ENCODE peak calls at places on chromosomes 4 and X, in ten cellular contexts. O, S, I, K, T, W, J, D, M and E are unnamed samples. For H3K4me1, the result is how much of the 10 kb centered on the place peaks cover.

GRCh38 chr4:129583868-129584267 is 487.9 kb downstream of the C4orf33 start:
- DNase-seq in J (no peak), M (no peak), K (peak), S (no peak), D (no peak), O (no peak), T (no peak), I (peak), W (no peak), E (no peak)

GRCh38 chr4:38386654-38387188 is 277.3 kb upstream of the KLF3 start:
- DNase-seq in O (no peak), T (no peak), J (no peak), I (no peak), K (no peak), W (no peak), S (no peak), M (no peak), D (no peak), E (no peak)

GRCh38 chr4:109977854-109978501 is 65.3 kb downstream of the EGF start:
- DNase-seq in S (peak), T (peak), D (no peak), M (no peak), J (peak), I (no peak), W (no peak), K (no peak), O (no peak), E (peak)

GRCh38 chrX:9420513-9420912 is 44.3 kb upstream of the TBL1X start:
- DNase-seq in J (no peak), K (no peak), W (no peak), M (no peak), T (peak), I (no peak), O (no peak), S (no peak), D (no peak), E (no peak)

GRCh38 chrX:108298165-108298602 is 140.0 kb downstream of the COL4A6 start:
- DNase-seq in S (no peak), T (no peak), I (no peak), O (no peak), D (no peak), J (no peak), M (peak), K (no peak), W (no peak), E (no peak)

GRCh38 chrX:13000311-13000811 is 25.5 kb downstream of the TMSB4X start:
- DNase-seq in S (peak), K (no peak), W (peak), O (no peak), I (peak), D (peak), M (no peak), T (no peak), J (no peak), E (no peak)

GRCh38 chrX:37785569-37785968 is 5.7 kb downstream of the CYBB start:
- DNase-seq in S (no peak), K (no peak), W (peak), O (no peak), D (no peak), T (no peak), M (peak), I (peak), J (no peak), E (peak)

GRCh38 chr4:160372390-160372789 is 1269.5 kb downstream of the RAPGEF2 start:
- DNase-seq in T (no peak), D (no peak), W (no peak), S (no peak), O (no peak), M (no peak), J (no peak), I (no peak), K (no peak), E (no peak)

GRCh38 chrX:154482786-154483185 is 3.6 kb downstream of the UBL4A start:
- DNase-seq in T (no peak), D (no peak), J (no peak), S (no peak), K (no peak), O (no peak), I (no peak), M (no peak), W (no peak), E (no peak)

GRCh38 chr4:133565379-133565778 is 416.3 kb downstream of the PCDH10 start:
- DNase-seq in K (no peak), I (no peak), D (no peak), J (peak), T (peak), M (no peak), O (no peak), S (no peak), W (no peak), E (no peak)

GRCh38 chrX:10173331-10173900 is 16.6 kb downstream of the CLCN4 start:
- DNase-seq in T (peak), W (no peak), S (no peak), K (no peak), O (no peak), D (no peak), J (peak), I (peak), M (no peak), E (peak)

GRCh38 chrX:114717921-114718320 is 134.0 kb downstream of the HTR2C start:
- DNase-seq in J (peak), O (no peak), W (no peak), K (no peak), S (no peak), D (no peak), I (no peak), M (no peak), T (no peak), E (no peak)

GRCh38 chrX:7925867-7926472 is 1.2 kb downstream of the PNPLA4 start:
- DNase-seq in S (peak), D (peak), O (peak), I (peak), J (peak), K (peak), T (peak), W (peak), M (peak), E (peak)

GRCh38 chrX:117973175-117974075 is 143.2 kb downstream of the KLHL13 start:
- DNase-seq in W (no peak), T (no peak), S (peak), K (no peak), O (no peak), I (no peak), D (no peak), J (no peak), M (no peak), E (no peak)

GRCh38 chr4:57048590-57049304 is 61.4 kb downstream of the IGFBP7 start:
- DNase-seq in W (no peak), J (no peak), T (peak), I (no peak), M (no peak), D (no peak), S (no peak), K (no peak), O (no peak), E (no peak)

GRCh38 chr4:39050590-39050989 is 11.4 kb upstream of the KLHL5 start:
- DNase-seq in J (no peak), I (no peak), O (no peak), D (no peak), W (no peak), M (no peak), S (no peak), K (no peak), T (no peak), E (no peak)

GRCh38 chr4:180855184-180855583 is 1388.0 kb upstream of the TENM3 start:
- DNase-seq in W (no peak), J (no peak), T (no peak), S (no peak), M (no peak), D (no peak), O (no peak), K (no peak), I (no peak), E (no peak)

GRCh38 chrX:38514014-38514854 is 47.1 kb upstream of the TSPAN7 start:
- DNase-seq in J (no peak), O (no peak), W (no peak), T (no peak), I (no peak), M (no peak), S (no peak), K (no peak), D (no peak), E (no peak)

GRCh38 chr4:56370377-56370776 is 16.9 kb downstream of the AASDH start:
- DNase-seq in T (no peak), D (no peak), O (no peak), M (no peak), I (no peak), W (no peak), J (no peak), S (no peak), K (no peak), E (no peak)

GRCh38 chr4:169351860-169352259 is 81.1 kb upstream of the SH3RF1 start:
- DNase-seq in J (no peak), M (no peak), T (peak), S (no peak), I (peak), O (no peak), K (no peak), D (no peak), W (no peak), E (peak)

DNA sequence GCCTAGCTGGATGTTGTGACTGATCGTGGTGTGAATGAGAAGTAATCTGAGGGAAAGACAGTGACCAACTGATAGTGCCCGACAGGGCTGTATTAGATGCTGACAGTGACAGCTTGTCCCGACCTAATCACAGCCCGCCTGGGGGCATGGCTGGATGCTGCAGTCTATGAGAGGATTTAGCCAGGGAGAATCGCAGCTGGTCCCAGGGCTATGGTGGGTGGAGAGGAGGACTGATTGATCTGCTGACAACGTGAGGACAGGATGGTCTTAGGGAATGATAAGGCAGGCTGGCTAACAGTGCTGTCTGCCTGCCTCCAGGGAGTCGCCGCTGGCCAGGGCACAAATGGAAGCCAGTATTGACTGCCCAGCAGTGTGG is 621 bp upstream of the SUV39H1 start:
- DNase-seq in W (no peak), I (no peak), M (no peak), K (no peak), T (no peak), J (no peak), O (no peak), S (no peak), D (no peak), E (no peak)
- H3K27ac ChIP-seq in W (peak), I (peak), M (peak), K (peak), T (peak), J (peak), O (peak), S (peak), D (peak), E (peak)

DNA sequence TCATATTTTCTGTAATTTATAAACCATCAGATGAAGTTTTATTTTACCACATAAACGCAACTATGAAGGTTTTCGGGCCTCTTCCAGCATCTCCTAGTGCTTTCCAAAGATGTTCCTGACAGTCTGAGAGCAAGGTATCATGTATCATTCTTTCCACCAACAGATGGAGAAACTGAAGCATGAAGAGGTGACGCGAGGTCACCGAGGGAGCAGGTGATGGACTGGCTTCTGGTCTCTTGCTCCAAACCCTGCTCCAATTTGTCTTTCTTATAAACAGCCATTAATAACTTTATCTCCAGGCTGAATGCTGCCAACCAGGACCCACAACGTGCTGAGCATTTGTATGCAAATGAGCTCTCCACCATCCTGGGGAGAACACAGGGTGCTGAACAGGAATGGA is 86.3 kb upstream of the MAML3 start:
- DNase-seq in K (no peak), W (no peak), S (no peak), D (no peak), I (no peak), J (no peak), M (no peak), O (no peak), T (no peak), E (no peak)
- H3K4me1 ChIP-seq in K (under half), W (under half), S (under half), D (under half), I (under half), J (under half), M (under half), O (under half), T (under half), E (under half)

DNA sequence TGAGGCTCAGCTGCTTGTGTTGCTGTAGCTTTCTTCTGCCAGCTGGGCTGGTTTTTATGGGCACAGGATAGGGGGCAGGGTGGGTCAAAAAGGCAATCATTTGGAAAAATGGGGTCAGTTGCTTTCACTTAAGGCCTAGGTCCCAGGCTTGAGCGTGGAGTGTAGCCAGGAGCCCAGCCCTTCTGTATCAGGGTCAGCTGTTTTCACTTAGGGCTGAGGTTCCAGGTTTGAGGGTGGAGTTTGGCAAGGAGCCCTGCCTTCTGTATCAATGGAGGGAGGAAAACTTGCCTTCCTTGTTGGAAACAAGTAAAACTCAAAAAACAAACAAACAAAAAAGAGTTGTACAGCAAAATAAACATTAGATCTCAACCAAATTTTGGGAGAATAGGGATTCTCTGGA is 37.0 kb upstream of the UGT8 start:
- DNase-seq in I (no peak), W (no peak), M (no peak), T (no peak), K (no peak), O (no peak), S (no peak), D (no peak), J (no peak), E (peak)
- H3K4me3 ChIP-seq in I (no peak), W (no peak), M (no peak), T (no peak), K (no peak), O (no peak), S (no peak), D (no peak), J (no peak), E (no peak)

GRCh38 chr4:88277711-88278025 is 6.7 kb downstream of the PPM1K start:
- DNase-seq in M (no peak), O (no peak), I (no peak), T (no peak), K (no peak), D (no peak), W (no peak), J (no peak), S (no peak), E (no peak)

GRCh38 chr4:88280228-88280795 is 4.0 kb downstream of the PPM1K start:
- DNase-seq in W (no peak), I (no peak), T (no peak), M (no peak), D (no peak), S (no peak), J (no peak), O (no peak), K (no peak), E (no peak)

GRCh38 chr4:88276952-88277710 is 7.2 kb downstream of the PPM1K start:
- DNase-seq in I (no peak), D (no peak), S (no peak), W (no peak), K (no peak), T (no peak), M (no peak), J (no peak), O (no peak), E (no peak)

GRCh38 chr4:88275516-88275915 is 8.8 kb downstream of the PPM1K start:
- DNase-seq in M (no peak), I (no peak), W (no peak), O (no peak), T (peak), J (no peak), K (no peak), D (no peak), S (no peak), E (no peak)

GRCh38 chr4:88275949-88276515 is 8.3 kb downstream of the PPM1K start:
- DNase-seq in T (no peak), K (no peak), W (no peak), O (no peak), J (no peak), S (no peak), D (no peak), I (no peak), M (no peak), E (no peak)
- H3K27ac ChIP-seq in T (no peak), K (peak), W (no peak), O (no peak), J (peak), S (peak), D (no peak), I (no peak), M (no peak), E (no peak)

GRCh38 chr4:76702440-76703122 is 195.4 kb downstream of the SOWAHB start:
- DNase-seq in J (no peak), M (no peak), O (no peak), K (no peak), T (no peak), W (no peak), I (no peak), S (peak), D (no peak), E (no peak)
- H3K4me1 ChIP-seq in J (half or more), M (under half), O (under half), K (under half), T (under half), W (under half), I (under half), S (half or more), D (under half), E (under half)

GRCh38 chr4:150827226-150827625 is 187.9 kb downstream of the LRBA start:
- DNase-seq in D (no peak), O (no peak), J (no peak), W (no peak), M (no peak), T (no peak), S (no peak), I (no peak), K (no peak), E (no peak)
- H3K4me3 ChIP-seq in D (no peak), O (no peak), J (no peak), W (no peak), M (no peak), T (no peak), S (no peak), I (no peak), K (no peak), E (no peak)

DNA sequence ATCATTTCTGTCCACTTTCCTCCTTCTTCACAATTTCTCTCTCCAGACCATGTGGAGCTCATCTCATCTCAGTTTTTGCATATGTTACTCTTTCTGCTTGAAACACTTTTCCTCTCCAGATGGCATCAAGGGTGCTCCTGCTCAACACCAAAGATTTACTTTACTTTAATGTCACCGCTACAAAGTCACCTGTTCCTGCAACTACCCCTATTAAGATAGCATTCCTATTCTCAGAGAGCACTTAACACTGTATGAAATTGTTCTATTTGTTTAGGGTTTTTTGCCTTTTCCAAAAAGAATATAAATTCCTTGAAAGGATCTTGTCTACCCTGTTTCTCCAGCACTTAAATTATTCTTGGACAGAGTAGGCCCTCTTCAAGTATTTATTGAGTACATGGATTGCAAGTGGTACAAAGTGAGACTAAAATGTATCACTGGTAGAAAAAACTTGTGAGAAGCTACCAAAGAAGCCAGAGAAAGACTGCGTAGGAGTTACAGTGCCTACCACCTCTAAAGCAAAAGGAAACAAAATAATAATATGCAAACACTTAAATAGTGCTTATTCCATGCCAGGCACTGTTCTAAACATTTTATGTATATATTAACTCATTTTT is 1.1 kb upstream of the EXOSC9 start:
- DNase-seq in S (no peak), D (no peak), I (no peak), O (no peak), M (no peak), W (no peak), K (no peak), J (no peak), T (no peak), E (no peak)
- H3K27ac ChIP-seq in S (peak), D (peak), I (no peak), O (no peak), M (peak), W (peak), K (peak), J (peak), T (no peak), E (no peak)

DNA sequence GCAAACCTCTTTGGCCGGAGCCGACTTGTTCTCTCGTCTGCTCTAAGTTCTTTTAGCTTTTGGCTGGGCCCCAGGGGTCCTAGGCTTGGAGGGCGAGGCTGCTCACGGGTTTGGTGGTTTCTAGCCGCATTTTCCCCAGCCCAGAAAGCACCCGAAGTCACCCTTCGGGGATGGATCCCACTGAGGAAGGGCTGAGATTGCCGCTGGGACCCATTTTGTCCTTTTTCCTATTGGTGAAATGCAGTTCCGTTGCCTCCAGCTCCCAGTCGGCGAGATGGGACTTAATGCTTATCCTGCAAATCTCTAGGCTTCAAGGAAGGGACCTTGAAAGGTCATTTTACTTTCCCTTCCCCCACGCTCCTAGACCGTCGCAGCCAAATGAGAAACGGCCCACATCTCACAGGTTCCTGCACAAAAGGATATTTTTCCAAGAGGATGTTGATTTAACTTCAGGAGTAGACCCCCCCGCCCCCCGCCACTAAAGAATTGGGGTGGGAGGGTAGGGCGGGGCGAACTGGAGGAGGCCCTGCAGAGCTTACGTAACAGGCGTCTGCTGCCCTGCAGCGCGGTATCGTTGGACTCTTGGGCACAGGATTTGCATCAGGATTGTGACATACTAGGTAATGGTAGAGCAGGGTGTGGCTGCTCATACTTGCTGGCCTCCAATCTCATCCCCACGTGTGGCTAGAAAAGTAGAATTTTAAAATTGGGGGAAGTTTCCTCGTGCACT is 564 bp downstream of the PGK1 start:
- DNase-seq in J (peak), T (peak), I (peak), O (peak), W (peak), K (peak), S (peak), M (peak), D (peak), E (peak)
- H3K4me1 ChIP-seq in J (under half), T (under half), I (under half), O (under half), W (under half), K (under half), S (under half), M (under half), D (under half), E (under half)

DNA sequence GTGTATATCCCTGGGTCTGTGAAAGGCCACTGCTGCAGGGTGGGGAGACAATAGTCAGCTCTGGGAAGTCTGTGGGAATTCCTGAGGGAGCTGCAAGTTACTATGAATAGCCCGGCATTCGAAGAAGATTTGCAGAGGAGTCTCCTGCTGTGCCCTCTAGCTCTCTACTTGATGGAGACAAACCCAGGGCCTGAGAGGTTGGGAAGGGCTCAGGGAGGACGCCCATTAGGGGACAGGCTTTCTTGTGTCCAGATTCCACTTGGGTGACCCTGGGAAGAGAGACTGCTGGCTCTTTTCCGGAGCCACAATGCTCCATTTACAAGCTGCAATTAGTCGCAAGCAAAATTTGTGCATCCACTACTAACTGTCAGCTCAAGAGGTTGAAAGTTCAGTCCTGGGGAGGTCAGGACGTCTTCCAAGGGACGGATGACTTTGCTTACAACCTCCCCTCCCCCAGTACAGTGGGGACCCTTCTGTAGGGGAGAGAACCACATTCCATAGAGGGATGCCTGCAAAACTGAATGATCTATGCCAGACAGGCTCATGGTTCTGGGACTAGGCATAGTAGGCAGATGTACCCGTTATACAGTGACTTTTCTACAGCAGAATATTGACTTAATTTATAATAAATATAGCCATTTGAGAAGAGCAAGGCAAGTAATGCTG is 48.2 kb upstream of the PHOX2B start:
- DNase-seq in O (no peak), K (no peak), I (no peak), D (no peak), T (no peak), S (no peak), J (no peak), W (no peak), M (no peak), E (no peak)
- H3K4me3 ChIP-seq in O (no peak), K (no peak), I (no peak), D (no peak), T (no peak), S (no peak), J (no peak), W (no peak), M (no peak), E (no peak)